ENCODE peak calls at places on chromosomes 7 and 10, in eight cellular contexts. O, A, I, T, P, N, C and Z are unnamed samples. For H3K9me3, the result is how much of the 10 kb centered on the place peaks cover.

GRCh38 chr10:28678687-28679457 is 1.6 kb downstream of the BAMBI start:
- DNase-seq in O (peak), A (no peak), I (no peak), T (peak), P (no peak), N (peak), C (peak), Z (no peak)

GRCh38 chr10:72276013-72276387 is 2.3 kb downstream of the DDIT4 start:
- DNase-seq in O (no peak), A (no peak), I (no peak), T (peak), P (peak), N (no peak), C (no peak), Z (no peak)

GRCh38 chr7:105304040-105304895 is 84.5 kb downstream of the SRPK2 start:
- DNase-seq in O (peak), A (no peak), I (no peak), T (peak), P (no peak), N (peak), C (no peak), Z (peak)

GRCh38 chr10:48271323-48271722 is 3.2 kb downstream of the FRMPD2 start:
- DNase-seq in O (no peak), A (no peak), I (no peak), T (no peak), P (no peak), N (no peak), C (no peak), Z (no peak)

GRCh38 chr7:119713606-119714005 is 559.4 kb upstream of the KCND2 start:
- DNase-seq in O (no peak), A (no peak), I (no peak), T (no peak), P (no peak), N (no peak), C (no peak), Z (no peak)

GRCh38 chr7:118734541-118734940 is 510.0 kb downstream of the ANKRD7 start:
- DNase-seq in O (no peak), A (no peak), I (no peak), T (no peak), P (no peak), N (no peak), C (no peak), Z (no peak)

GRCh38 chr10:113007343-113007771 is 57.3 kb downstream of the TCF7L2 start:
- DNase-seq in O (peak), A (no peak), I (no peak), T (no peak), P (no peak), N (no peak), C (no peak), Z (no peak)

GRCh38 chr7:135512135-135512887 is 2.4 kb upstream of the CNOT4 start:
- DNase-seq in O (peak), A (peak), I (no peak), T (peak), P (peak), N (peak), C (peak), Z (no peak)

GRCh38 chr10:103276941-103277712 is at the start of gene INA:
- DNase-seq in O (no peak), A (no peak), I (no peak), T (peak), P (no peak), N (peak), C (peak), Z (no peak)

GRCh38 chr7:81887691-81888090 is 117.8 kb upstream of the HGF start:
- DNase-seq in O (no peak), A (no peak), I (no peak), T (no peak), P (no peak), N (no peak), C (no peak), Z (no peak)

GRCh38 chr7:749121-749520 is 22.0 kb upstream of the PRKAR1B start:
- DNase-seq in O (no peak), A (no peak), I (peak), T (no peak), P (no peak), N (no peak), C (no peak), Z (no peak)

GRCh38 chr10:31157125-31157983 is 125.7 kb upstream of the ZNF438 start:
- DNase-seq in O (no peak), A (peak), I (no peak), T (peak), P (no peak), N (peak), C (no peak), Z (peak)

GRCh38 chr7:17184805-17185689 is 113.4 kb upstream of the AHR start:
- DNase-seq in O (peak), A (no peak), I (no peak), T (peak), P (no peak), N (peak), C (no peak), Z (no peak)

GRCh38 chr10:103663802-103664201 is 170.3 kb downstream of the NEURL1 start:
- DNase-seq in O (no peak), A (no peak), I (peak), T (no peak), P (no peak), N (no peak), C (no peak), Z (no peak)

GRCh38 chr10:130037169-130037661 is 73.1 kb upstream of the EBF3 start:
- DNase-seq in O (no peak), A (no peak), I (peak), T (no peak), P (no peak), N (no peak), C (no peak), Z (no peak)

GRCh38 chr7:676972-677385 is 49.5 kb upstream of the DNAAF5 start:
- DNase-seq in O (no peak), A (no peak), I (no peak), T (no peak), P (no peak), N (no peak), C (no peak), Z (no peak)

GRCh38 chr7:90756366-90756765 is 160.2 kb downstream of the CDK14 start:
- DNase-seq in O (no peak), A (no peak), I (no peak), T (no peak), P (no peak), N (no peak), C (no peak), Z (no peak)

GRCh38 chr10:55500931-55501559 is 700.0 kb upstream of the PCDH15 start:
- DNase-seq in O (peak), A (peak), I (no peak), T (peak), P (peak), N (no peak), C (peak), Z (no peak)

GRCh38 chr10:129057856-129058663 is 409.0 kb upstream of the MGMT start:
- DNase-seq in O (no peak), A (no peak), I (no peak), T (no peak), P (no peak), N (no peak), C (no peak), Z (no peak)

GRCh38 chr7:128799451-128799850 is 7.7 kb downstream of the CCDC136 start:
- DNase-seq in O (no peak), A (no peak), I (no peak), T (no peak), P (no peak), N (no peak), C (no peak), Z (no peak)

GRCh38 chr7:129014501-129015101 is 40.3 kb downstream of the TNPO3 start:
- DNase-seq in O (no peak), A (no peak), I (no peak), T (no peak), P (no peak), N (no peak), C (no peak), Z (no peak)

GRCh38 chr7:114048386-114049235 is 129.8 kb upstream of the PPP1R3A start:
- DNase-seq in O (peak), A (no peak), I (no peak), T (peak), P (no peak), N (peak), C (no peak), Z (no peak)

GRCh38 chr10:32000937-32001336 is 55.3 kb downstream of the KIF5B start:
- DNase-seq in O (no peak), A (no peak), I (no peak), T (no peak), P (no peak), N (peak), C (no peak), Z (no peak)

GRCh38 chr10:486668-487067 is 202.8 kb downstream of the DIP2C start:
- DNase-seq in O (no peak), A (no peak), I (no peak), T (no peak), P (no peak), N (no peak), C (no peak), Z (no peak)

GRCh38 chr10:7444576-7445226 is 33.9 kb upstream of the SFMBT2 start:
- DNase-seq in O (no peak), A (no peak), I (no peak), T (no peak), P (no peak), N (no peak), C (peak), Z (no peak)

GRCh38 chr7:155405399-155406318 is 52.3 kb upstream of the EN2 start:
- DNase-seq in O (no peak), A (no peak), I (no peak), T (no peak), P (no peak), N (no peak), C (peak), Z (no peak)

GRCh38 chr7:8387551-8388256 is 45.7 kb upstream of the NXPH1 start:
- DNase-seq in O (no peak), A (no peak), I (no peak), T (no peak), P (no peak), N (no peak), C (no peak), Z (no peak)

GRCh38 chr7:121485457-121486243 is 89.5 kb upstream of the FAM3C start:
- DNase-seq in O (no peak), A (no peak), I (no peak), T (no peak), P (peak), N (no peak), C (no peak), Z (no peak)

GRCh38 chr10:4068255-4069028 is 283.4 kb upstream of the KLF6 start:
- DNase-seq in O (no peak), A (no peak), I (no peak), T (no peak), P (no peak), N (no peak), C (no peak), Z (no peak)

GRCh38 chr10:113111900-113112853 is 162.1 kb downstream of the TCF7L2 start:
- DNase-seq in O (peak), A (no peak), I (no peak), T (peak), P (peak), N (peak), C (no peak), Z (no peak)

GRCh38 chr10:82883588-82883987 is 1008.6 kb downstream of the NRG3 start:
- DNase-seq in O (no peak), A (no peak), I (no peak), T (no peak), P (no peak), N (no peak), C (no peak), Z (no peak)

GRCh38 chr7:95675016-95675415 is 78.7 kb upstream of the PDK4 start:
- DNase-seq in O (no peak), A (no peak), I (no peak), T (no peak), P (no peak), N (no peak), C (no peak), Z (no peak)

GRCh38 chr10:63522129-63522687 is 1.0 kb downstream of the REEP3 start:
- DNase-seq in O (no peak), A (no peak), I (no peak), T (peak), P (no peak), N (peak), C (no peak), Z (no peak)

DNA sequence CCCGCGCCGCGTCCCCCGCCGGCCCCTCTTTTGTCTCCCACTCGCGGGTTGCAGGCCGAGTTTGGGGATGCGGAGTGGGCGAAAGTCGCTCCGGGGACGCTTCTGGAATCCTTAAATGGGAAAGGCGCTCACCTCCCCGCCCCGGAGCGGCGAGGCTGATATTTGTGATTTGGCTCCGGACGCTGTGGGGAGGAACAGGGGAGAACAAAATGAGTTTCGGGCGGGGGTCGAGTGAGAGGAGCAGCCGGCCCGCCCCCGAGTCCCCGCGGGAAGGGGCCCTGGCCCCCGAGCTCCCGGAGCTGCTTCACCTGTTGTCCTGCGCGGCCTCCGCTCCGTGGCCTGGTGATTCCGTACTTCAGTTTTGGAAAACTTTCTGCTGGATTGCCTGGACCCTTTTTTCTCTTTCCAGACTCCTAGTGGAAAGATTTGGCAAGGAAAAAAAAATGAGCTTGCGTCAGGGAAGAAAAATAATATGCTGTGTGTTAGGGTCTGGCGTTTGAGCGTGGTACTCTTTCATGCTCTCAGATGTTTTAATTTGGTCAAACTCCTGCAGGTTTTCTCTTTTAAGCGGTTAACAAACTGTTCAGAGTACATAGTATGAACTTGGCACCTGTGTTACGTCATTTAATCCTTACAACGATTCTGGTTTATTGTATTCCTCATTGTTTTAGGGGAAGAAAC is 831 bp downstream of the BMPR1A start:
- DNase-seq in O (peak), A (peak), I (peak), T (peak), P (peak), N (peak), C (peak), Z (no peak)
- TF ChIP-seq CTCF in O (no peak), A (no peak), I (peak), T (peak), P (peak), N (peak), C (peak), Z (peak)

GRCh38 chr7:158315881-158316280 is 271.7 kb downstream of the PTPRN2 start:
- DNase-seq in O (no peak), A (no peak), I (no peak), T (no peak), P (no peak), N (no peak), C (no peak), Z (no peak)

GRCh38 chr7:158313931-158314330 is 273.7 kb downstream of the PTPRN2 start:
- DNase-seq in O (no peak), A (no peak), I (no peak), T (no peak), P (no peak), N (no peak), C (no peak), Z (no peak)

GRCh38 chr7:158314394-158314793 is 273.2 kb downstream of the PTPRN2 start:
- DNase-seq in O (no peak), A (no peak), I (no peak), T (no peak), P (no peak), N (no peak), C (no peak), Z (no peak)

GRCh38 chr7:158316466-158317031 is 271.1 kb downstream of the PTPRN2 start:
- DNase-seq in O (no peak), A (no peak), I (no peak), T (no peak), P (no peak), N (no peak), C (no peak), Z (no peak)

GRCh38 chr7:158315326-158315725 is 272.3 kb downstream of the PTPRN2 start:
- DNase-seq in O (no peak), A (no peak), I (no peak), T (no peak), P (no peak), N (no peak), C (no peak), Z (no peak)
- H3K9me3 ChIP-seq in O (under half), A (under half), I (under half), T (under half), P (under half), N (half or more), C (under half), Z (half or more)

GRCh38 chr10:121974019-121974534 is 940 bp downstream of the NSMCE4A start:
- DNase-seq in O (no peak), A (no peak), I (no peak), T (no peak), P (no peak), N (no peak), C (no peak), Z (no peak)

GRCh38 chr10:121976607-121977006 is 1.6 kb upstream of the NSMCE4A start:
- DNase-seq in O (peak), A (no peak), I (no peak), T (no peak), P (no peak), N (no peak), C (no peak), Z (no peak)

GRCh38 chr10:121974535-121975294 is at the start of gene NSMCE4A:
- DNase-seq in O (peak), A (peak), I (peak), T (peak), P (peak), N (peak), C (peak), Z (peak)

GRCh38 chr10:121978511-121978910 is 3.5 kb upstream of the NSMCE4A start:
- DNase-seq in O (no peak), A (no peak), I (no peak), T (no peak), P (no peak), N (no peak), C (no peak), Z (no peak)

GRCh38 chr10:121975295-121976086 is 474 bp upstream of the NSMCE4A start:
- DNase-seq in O (no peak), A (no peak), I (no peak), T (no peak), P (no peak), N (no peak), C (peak), Z (no peak)
- TF ChIP-seq CTCF in O (no peak), A (peak), I (no peak), T (no peak), P (no peak), N (no peak), C (no peak), Z (no peak)

DNA sequence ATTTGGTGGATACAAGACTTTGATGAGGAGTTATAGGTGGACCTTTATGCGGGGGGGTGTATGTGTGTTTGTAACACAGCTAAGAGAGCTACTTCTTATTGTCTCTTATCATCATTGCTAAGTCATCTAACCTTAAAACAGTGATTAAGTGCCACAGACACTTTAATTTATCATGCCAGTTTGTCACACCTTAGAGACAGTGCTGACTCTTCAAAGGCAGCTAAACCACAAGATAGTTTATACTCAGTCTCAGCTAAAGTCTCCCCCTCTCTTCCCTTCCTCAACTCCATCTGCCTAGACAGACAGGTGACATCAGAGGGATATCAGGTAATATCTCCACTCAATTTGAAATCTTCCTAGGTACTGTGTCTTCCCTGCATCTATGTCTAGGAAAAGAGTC is 42.2 kb downstream of the MYPN start:
- DNase-seq in O (no peak), A (no peak), I (no peak), T (no peak), P (no peak), N (no peak), C (no peak), Z (no peak)
- H3K9me3 ChIP-seq in O (under half), A (under half), I (under half), T (under half), P (under half), N (under half), C (under half), Z (under half)

GRCh38 chr10:17412323-17412722 is 42.1 kb downstream of the ST8SIA6 start:
- DNase-seq in O (no peak), A (no peak), I (no peak), T (no peak), P (no peak), N (no peak), C (peak), Z (no peak)
- TF ChIP-seq CTCF in O (peak), A (peak), I (no peak), T (no peak), P (no peak), N (no peak), C (peak), Z (no peak)

GRCh38 chr10:125672884-125673283 is 10.1 kb downstream of the TEX36 start:
- DNase-seq in O (no peak), A (no peak), I (no peak), T (no peak), P (no peak), N (no peak), C (no peak), Z (no peak)
- H3K9me3 ChIP-seq in O (under half), A (under half), I (under half), T (under half), P (under half), N (under half), C (under half), Z (under half)